ENCODE peak calls at places on chromosomes 11 and 22, in ten cellular contexts. I is endodermal cell; D is NCI-H1105 treated with DMSO at 0.1 percent for 48 hours; E is activated T-cell treated with anti-CD3 and anti-CD28 coated beads for 1 hour; N is T-helper 9 cell; K is HTR-8/SVneo; S is activated CD8-positive, alpha-beta memory T cell treated with anti-CD3 and anti-CD28 coated beads, Interleukin-2, amount 50 U/mL, for 48 hours; L is stimulated activated CD4-positive, alpha-beta T cell treated with anti-CD3 and anti-CD28 coated beads, Interleukin-4, amount 100 ng/mL, for 1 hour; R is heart right ventricle; C is dorsolateral prefrontal cortex. H is an unnamed sample.
A peak's percentile ranks its signal among the peaks of the same experiment; 100 is the strongest.

GRCh38 chr11:128405693-128406364 is 181.5 kb downstream of the ETS1 start:
- DNase-seq in I (no peak), D (no peak), E (no peak), N (no peak), K (no peak), S (no peak), L (no peak), R (no peak), C (no peak), H (no peak)

GRCh38 chr11:127002669-127003259 is 2.2 kb upstream of the KIRREL3 start:
- DNase-seq in I (no peak), D (peak; percentile 76), E (no peak), N (no peak), K (no peak), S (no peak), L (no peak), R (no peak), C (no peak), H (no peak)

GRCh38 chr11:123577081-123577598 is 77.3 kb downstream of the SCN3B start:
- DNase-seq in I (peak; percentile 94), D (peak; percentile 76), E (peak; percentile 55), N (peak; percentile 59), K (peak; percentile 55), S (peak; percentile 90), L (peak; percentile 75), R (peak; percentile 60), C (peak; percentile 84), H (peak; percentile 85)

GRCh38 chr22:38652858-38653257 is 3.3 kb downstream of the FAM227A start:
- DNase-seq in I (no peak), D (no peak), E (no peak), N (no peak), K (no peak), S (no peak), L (no peak), R (no peak), C (no peak), H (no peak)

GRCh38 chr11:108973402-108974119 is 308.7 kb downstream of the DDX10 start:
- DNase-seq in I (no peak), D (no peak), E (no peak), N (no peak), K (peak; percentile 70), S (no peak), L (no peak), R (no peak), C (no peak), H (no peak)

GRCh38 chr22:37533995-37534394 is 14.8 kb upstream of the CARD10 start:
- DNase-seq in I (no peak), D (peak; percentile 3), E (no peak), N (no peak), K (no peak), S (no peak), L (no peak), R (no peak), C (no peak), H (no peak)

GRCh38 chr11:61095022-61095421 is 7.3 kb upstream of the CD5 start:
- DNase-seq in I (peak; percentile 16), D (no peak), E (no peak), N (no peak), K (no peak), S (no peak), L (no peak), R (no peak), C (no peak), H (no peak)

GRCh38 chr11:9760180-9760550 is 96.3 kb downstream of the SWAP70 start:
- DNase-seq in I (no peak), D (no peak), E (no peak), N (no peak), K (no peak), S (no peak), L (peak; percentile 8), R (peak; percentile 92), C (peak; percentile 63), H (no peak)

GRCh38 chr22:47551438-47551788 is 789.0 kb downstream of the TBC1D22A start:
- DNase-seq in I (no peak), D (no peak), E (no peak), N (no peak), K (no peak), S (peak; percentile 3), L (no peak), R (no peak), C (no peak), H (no peak)

GRCh38 chr11:110124605-110125004 is 31.4 kb downstream of the ZC3H12C start:
- DNase-seq in I (no peak), D (no peak), E (no peak), N (no peak), K (no peak), S (no peak), L (no peak), R (no peak), C (no peak), H (no peak)

GRCh38 chr11:96037267-96037990 is 113.5 kb upstream of the MTMR2 start:
- DNase-seq in I (peak; percentile 70), D (peak; percentile 6), E (no peak), N (no peak), K (no peak), S (no peak), L (no peak), R (no peak), C (no peak), H (no peak)

GRCh38 chr22:21963286-21963685 is 10.6 kb upstream of the PPM1F start:
- DNase-seq in I (no peak), D (no peak), E (no peak), N (no peak), K (no peak), S (no peak), L (no peak), R (no peak), C (no peak), H (no peak)

GRCh38 chr22:24440270-24440717 is 12.9 kb downstream of the ADORA2A start:
- DNase-seq in I (no peak), D (no peak), E (no peak), N (no peak), K (no peak), S (no peak), L (no peak), R (no peak), C (no peak), H (no peak)

GRCh38 chr22:46539169-46539568 is 1.7 kb upstream of the CELSR1 start:
- DNase-seq in I (no peak), D (no peak), E (no peak), N (no peak), K (no peak), S (no peak), L (no peak), R (no peak), C (no peak), H (no peak)

GRCh38 chr11:48001438-48002021 is 21.2 kb downstream of the PTPRJ start:
- DNase-seq in I (no peak), D (no peak), E (peak; percentile 70), N (peak; percentile 68), K (no peak), S (peak; percentile 76), L (peak; percentile 64), R (no peak), C (no peak), H (no peak)

GRCh38 chr11:112902411-112903011 is 58.7 kb upstream of the NCAM1 start:
- DNase-seq in I (no peak), D (no peak), E (no peak), N (no peak), K (no peak), S (no peak), L (no peak), R (no peak), C (no peak), H (no peak)

GRCh38 chr22:49620003-49620556 is 207.6 kb downstream of the BRD1 start:
- DNase-seq in I (no peak), D (no peak), E (no peak), N (no peak), K (no peak), S (no peak), L (no peak), R (no peak), C (peak; percentile 31), H (no peak)

GRCh38 chr11:118002010-118002540 is 15.9 kb downstream of the IL10RA start:
- DNase-seq in I (no peak), D (no peak), E (no peak), N (no peak), K (no peak), S (peak; percentile 84), L (peak; percentile 55), R (no peak), C (no peak), H (no peak)

GRCh38 chr11:127800989-127801688 is 786.2 kb downstream of the ETS1 start:
- DNase-seq in I (no peak), D (no peak), E (no peak), N (no peak), K (no peak), S (no peak), L (no peak), R (no peak), C (no peak), H (no peak)

GRCh38 chr22:45731798-45732495 is 60.3 kb downstream of the ATXN10 start:
- DNase-seq in I (no peak), D (no peak), E (no peak), N (no peak), K (no peak), S (no peak), L (no peak), R (no peak), C (no peak), H (no peak)

GRCh38 chr11:45026835-45027234 is 76.2 kb upstream of the TP53I11 start:
- DNase-seq in I (peak; percentile 4), D (peak; percentile 90), E (no peak), N (no peak), K (no peak), S (no peak), L (no peak), R (no peak), C (no peak), H (no peak)

GRCh38 chr22:27474112-27474571 is 327.4 kb downstream of the MN1 start:
- DNase-seq in I (peak; percentile 38), D (no peak), E (no peak), N (no peak), K (no peak), S (no peak), L (no peak), R (no peak), C (no peak), H (no peak)

GRCh38 chr11:47051217-47051616 is 114.7 kb downstream of the CSTPP1 start:
- DNase-seq in I (no peak), D (no peak), E (no peak), N (no peak), K (no peak), S (no peak), L (no peak), R (no peak), C (no peak), H (no peak)

GRCh38 chr11:60251485-60252207 is 8.7 kb upstream of the MS4A4E start:
- DNase-seq in I (peak; percentile 62), D (peak; percentile 19), E (no peak), N (no peak), K (peak; percentile 3), S (no peak), L (no peak), R (peak; percentile 9), C (no peak), H (peak; percentile 14)

GRCh38 chr22:46929046-46929688 is 166.7 kb downstream of the TBC1D22A start:
- DNase-seq in I (no peak), D (no peak), E (no peak), N (no peak), K (no peak), S (no peak), L (no peak), R (no peak), C (no peak), H (no peak)

GRCh38 chr22:38032681-38033521 is 24.3 kb upstream of the PICK1 start:
- DNase-seq in I (no peak), D (no peak), E (no peak), N (no peak), K (peak; percentile 64), S (no peak), L (no peak), R (no peak), C (no peak), H (no peak)

GRCh38 chr22:41415554-41415953 is 31.0 kb downstream of the TOB2 start:
- DNase-seq in I (no peak), D (no peak), E (no peak), N (no peak), K (no peak), S (no peak), L (no peak), R (no peak), C (no peak), H (no peak)

GRCh38 chr22:50691521-50691920 is 18.9 kb downstream of the SHANK3 start:
- DNase-seq in I (peak; percentile 59), D (no peak), E (no peak), N (no peak), K (no peak), S (no peak), L (no peak), R (peak; percentile 4), C (no peak), H (peak; percentile 45)

H was measured in neural crest cell.